ENCODE peak calls at places on chromosomes 13 and 19, in six cellular contexts. O, D, R, H, G and C are unnamed samples.

GRCh38 chr13:36344886-36345437 is 1.2 kb downstream of the SPART start:
- ATAC-seq in H (no peak), D (no peak), R (no peak), O (no peak), G (no peak), C (no peak)

GRCh38 chr19:16576690-16577530 is 4.7 kb upstream of the SLC35E1 start:
- ATAC-seq in D (no peak), H (no peak), O (no peak), R (no peak), G (no peak), C (no peak)

GRCh38 chr13:49681837-49682236 is 9.4 kb downstream of the EBPL start:
- ATAC-seq in R (no peak), H (no peak), D (no peak), O (peak; percentile 53), G (no peak), C (no peak)

GRCh38 chr19:31983647-31984046 is 361.8 kb upstream of the ZNF507 start:
- ATAC-seq in D (no peak), R (no peak), O (no peak), H (no peak), G (no peak), C (no peak)

GRCh38 chr13:45700971-45701900 is 884 bp upstream of the CBY2 start:
- ATAC-seq in G (peak; percentile 43), H (peak; percentile 67), O (no peak), R (no peak), D (no peak), C (no peak)

GRCh38 chr19:55809381-55810058 is 22.3 kb downstream of the NLRP11 start:
- ATAC-seq in D (no peak), R (no peak), O (peak; percentile 42), H (peak; percentile 87), G (no peak), C (peak; percentile 93)

GRCh38 chr13:44180876-44181536 is 192.6 kb upstream of the SERP2 start:
- ATAC-seq in G (no peak), D (peak; percentile 95), O (no peak), H (no peak), R (no peak), C (no peak)

GRCh38 chr13:91878491-91878890 is 480.1 kb downstream of the GPC5 start:
- ATAC-seq in G (no peak), D (no peak), H (no peak), R (no peak), O (no peak), C (no peak)

GRCh38 chr13:79637086-79637763 is 156.3 kb downstream of the NDFIP2 start:
- ATAC-seq in H (no peak), O (no peak), G (peak; percentile 75), R (no peak), D (peak; percentile 99), C (no peak)

GRCh38 chr13:106481919-106482318 is 53.5 kb downstream of the EFNB2 start:
- ATAC-seq in G (no peak), O (no peak), R (no peak), H (no peak), D (no peak), C (no peak)

GRCh38 chr13:98488736-98489135 is 88.2 kb downstream of the STK24 start:
- ATAC-seq in O (no peak), R (no peak), H (no peak), G (no peak), D (no peak), C (peak; percentile 76)

GRCh38 chr19:18464646-18465045 is 26.7 kb upstream of the ISYNA1 start:
- ATAC-seq in R (no peak), O (no peak), D (peak; percentile 10), G (no peak), H (no peak), C (no peak)

GRCh38 chr13:99991013-99991805 is 9.6 kb downstream of the ZIC2 start:
- ATAC-seq in D (no peak), G (peak; percentile 33), H (peak; percentile 43), R (no peak), O (no peak), C (no peak)

GRCh38 chr13:51608857-51609406 is 24.7 kb downstream of the WDFY2 start:
- ATAC-seq in D (no peak), R (no peak), H (no peak), G (no peak), O (no peak), C (peak; percentile 82)

GRCh38 chr13:35157143-35157755 is 215.2 kb downstream of the NBEA start:
- ATAC-seq in O (no peak), D (peak; percentile 65), R (no peak), H (no peak), G (no peak), C (no peak)

GRCh38 chr13:99230991-99231390 is 27.2 kb downstream of the GPR18 start:
- ATAC-seq in H (no peak), R (peak; percentile 17), G (no peak), D (no peak), O (no peak), C (no peak)

GRCh38 chr19:44905437-44906160 is at the start of gene APOE:
- ATAC-seq in H (peak; percentile 20), O (peak; percentile 37), D (no peak), R (no peak), G (no peak), C (peak; percentile 18)

GRCh38 chr19:2446390-2446789 is 10.4 kb downstream of the LMNB2 start:
- ATAC-seq in H (peak; percentile 61), G (no peak), D (peak; percentile 96), R (peak; percentile 83), O (no peak), C (peak; percentile 79)

GRCh38 chr19:18253716-18254115 is 20.5 kb downstream of the IQCN start:
- ATAC-seq in H (no peak), D (no peak), O (peak; percentile 67), R (no peak), G (no peak), C (peak; percentile 69)